ENCODE peak calls at places on chromosomes 5 and 9, in seven cellular contexts. R is glutamatergic neuron; V is HT-29; G is hypothalamus; D is iris pigment epithelial cell; P is heart left ventricle; B is CD4-positive, CD25-positive, alpha-beta regulatory T cell. J is an unnamed sample.

GRCh38 chr5:79133121-79133656 is 21.6 kb downstream of the BHMT start:
- DNase-seq in D (peak), V (peak), B (no peak), G (no peak), P (no peak), R (no peak), J (peak)

GRCh38 chr9:69054989-69055388 is 19.4 kb downstream of the FXN start:
- DNase-seq in B (no peak), D (no peak), V (no peak), P (no peak), G (no peak), R (no peak), J (no peak)

GRCh38 chr5:87069974-87070608 is 197.6 kb upstream of the RASA1 start:
- DNase-seq in R (no peak), G (peak), V (peak), P (no peak), D (peak), B (no peak), J (peak)

GRCh38 chr5:16628376-16628775 is 11.6 kb upstream of the RETREG1 start:
- DNase-seq in R (no peak), B (no peak), G (no peak), D (no peak), P (no peak), V (no peak), J (no peak)

GRCh38 chr9:128902351-128903078 is 18.3 kb upstream of the PHYHD1 start:
- DNase-seq in G (no peak), D (no peak), R (no peak), P (peak), V (peak), B (peak), J (no peak)

GRCh38 chr9:86099695-86100364 is 472 bp upstream of the GOLM1 start:
- DNase-seq in R (peak), G (no peak), D (peak), B (no peak), P (peak), V (peak), J (no peak)

GRCh38 chr5:38724301-38725030 is 121.3 kb upstream of the OSMR start:
- DNase-seq in G (no peak), D (peak), B (no peak), R (no peak), V (no peak), P (no peak), J (no peak)

GRCh38 chr5:177390363-177391300 is 6.4 kb downstream of the SLC34A1 start:
- DNase-seq in G (peak), V (peak), R (peak), B (peak), P (peak), D (peak), J (peak)

GRCh38 chr5:91556-92263 is at the start of gene PLEKHG4B:
- DNase-seq in P (no peak), R (peak), B (no peak), D (no peak), G (no peak), V (no peak), J (no peak)

GRCh38 chr5:93890657-93891056 is 149.3 kb upstream of the POU5F2 start:
- DNase-seq in V (no peak), B (no peak), R (no peak), P (no peak), G (no peak), D (peak), J (no peak)

GRCh38 chr5:111374380-111374779 is 138.0 kb downstream of the STARD4 start:
- DNase-seq in V (no peak), P (no peak), G (no peak), R (no peak), B (no peak), D (no peak), J (no peak)

GRCh38 chr9:38374847-38375571 is 17.5 kb upstream of the ALDH1B1 start:
- DNase-seq in R (no peak), V (no peak), P (no peak), G (no peak), B (no peak), D (no peak), J (no peak)

GRCh38 chr9:137407590-137408300 is 15.2 kb downstream of the EXD3 start:
- DNase-seq in V (no peak), D (no peak), G (no peak), P (peak), B (no peak), R (no peak), J (no peak)

GRCh38 chr5:922745-923472 is 30.2 kb downstream of the TRIP13 start:
- DNase-seq in V (no peak), P (no peak), R (no peak), G (no peak), B (no peak), D (no peak), J (no peak)

GRCh38 chr9:35406183-35406959 is 83.5 kb upstream of the RUSC2 start:
- DNase-seq in G (no peak), R (peak), B (no peak), V (no peak), D (peak), P (no peak), J (no peak)

GRCh38 chr5:61000887-61001286 is 55.9 kb downstream of the NDUFAF2 start:
- DNase-seq in R (no peak), B (no peak), D (no peak), P (no peak), V (no peak), G (no peak), J (no peak)

GRCh38 chr5:14286574-14287399 is 143.6 kb downstream of the TRIO start:
- DNase-seq in R (no peak), D (no peak), V (no peak), P (no peak), B (no peak), G (peak), J (no peak)

GRCh38 chr5:157484768-157485167 is 24.8 kb downstream of the NIPAL4 start:
- DNase-seq in B (no peak), P (no peak), R (peak), G (no peak), D (peak), V (no peak), J (no peak)

GRCh38 chr5:1781726-1782384 is 17.8 kb downstream of the MRPL36 start:
- DNase-seq in G (no peak), B (no peak), P (no peak), D (no peak), V (no peak), R (no peak), J (no peak)

GRCh38 chr9:118170032-118170955 is 466.1 kb downstream of the TLR4 start:
- DNase-seq in P (peak), R (peak), B (no peak), G (peak), V (peak), D (peak), J (peak)

GRCh38 chr9:130918870-130919558 is 20.0 kb downstream of the FIBCD1 start:
- DNase-seq in G (peak), D (no peak), P (no peak), V (no peak), B (no peak), R (no peak), J (no peak)

GRCh38 chr5:86640998-86641397 is 23.3 kb downstream of the COX7C start:
- DNase-seq in B (no peak), D (no peak), V (no peak), G (no peak), R (no peak), P (no peak), J (no peak)

GRCh38 chr9:80867731-80868130 is 821.6 kb downstream of the TLE1 start:
- DNase-seq in B (no peak), R (no peak), D (peak), V (no peak), G (no peak), P (no peak), J (no peak)

GRCh38 chr9:27683181-27683580 is 109.9 kb upstream of the C9orf72 start:
- DNase-seq in R (no peak), B (no peak), V (no peak), D (no peak), G (no peak), P (no peak), J (no peak)

GRCh38 chr5:54620583-54620933 is 103.0 kb downstream of the SNX18 start:
- DNase-seq in G (no peak), D (no peak), P (no peak), V (no peak), B (no peak), R (no peak), J (no peak)

GRCh38 chr5:59569608-59570334 is 323.8 kb downstream of the PDE4D start:
- DNase-seq in G (no peak), R (no peak), B (no peak), V (no peak), D (no peak), P (no peak), J (no peak)

GRCh38 chr5:93585753-93586385 is 2.8 kb downstream of the NR2F1 start:
- DNase-seq in D (peak), G (no peak), V (no peak), P (no peak), B (no peak), R (no peak), J (peak)